ENCODE peak calls at places on chromosomes 2 and 18, in nine cellular contexts. N is SJSA1; C is Panc1; O is SK-N-SH; F is CD8-positive, alpha-beta memory T cell; M is psoas muscle; V is tibial nerve; I is left ventricle myocardium inferior; A is tibial artery. Z is an unnamed sample.

GRCh38 chr2:287471-287885 is 413 bp downstream of the ALKAL2 start:
- DNase-seq in N (no peak), C (no peak), O (peak; percentile 87), F (no peak), M (no peak), V (no peak), I (no peak), A (no peak), Z (no peak)

GRCh38 chr2:130393318-130393910 is 37.6 kb downstream of the PTPN18 start:
- DNase-seq in N (no peak), C (no peak), O (no peak), F (no peak), M (no peak), V (no peak), I (no peak), A (no peak), Z (no peak)

GRCh38 chr18:74836296-74837139 is 238.8 kb downstream of the ZNF407 start:
- DNase-seq in N (peak; percentile 21), C (no peak), O (peak; percentile 61), F (no peak), M (no peak), V (no peak), I (peak; percentile 22), A (no peak), Z (no peak)

GRCh38 chr2:99140056-99140859 is 1.2 kb upstream of the C2orf15 start:
- DNase-seq in N (no peak), C (peak; percentile 7), O (no peak), F (no peak), M (no peak), V (no peak), I (no peak), A (no peak), Z (no peak)

GRCh38 chr18:57150828-57151227 is 3.9 kb downstream of the BOD1L2 start:
- DNase-seq in N (no peak), C (no peak), O (peak; percentile 53), F (no peak), M (no peak), V (no peak), I (no peak), A (no peak), Z (no peak)

GRCh38 chr18:74976331-74976909 is 232.5 kb downstream of the PTGR3 start:
- DNase-seq in N (no peak), C (no peak), O (peak; percentile 59), F (no peak), M (no peak), V (no peak), I (no peak), A (no peak), Z (no peak)

GRCh38 chr2:20836521-20836920 is 13.6 kb upstream of the LDAH start:
- DNase-seq in N (no peak), C (no peak), O (no peak), F (no peak), M (no peak), V (no peak), I (no peak), A (no peak), Z (peak; percentile 16)

GRCh38 chr2:862723-863466 is 87.8 kb upstream of the SNTG2 start:
- DNase-seq in N (no peak), C (no peak), O (no peak), F (no peak), M (no peak), V (no peak), I (no peak), A (no peak), Z (no peak)

GRCh38 chr2:237627463-237628321 is at the start of gene LRRFIP1:
- DNase-seq in N (no peak), C (no peak), O (peak; percentile 95), F (no peak), M (peak; percentile 77), V (no peak), I (peak; percentile 57), A (no peak), Z (no peak)

GRCh38 chr2:187996630-187997029 is 295.0 kb upstream of the GULP1 start:
- DNase-seq in N (no peak), C (no peak), O (no peak), F (no peak), M (no peak), V (no peak), I (no peak), A (no peak), Z (no peak)

GRCh38 chr2:26530141-26530540 is 52.2 kb upstream of the OTOF start:
- DNase-seq in N (no peak), C (no peak), O (no peak), F (no peak), M (no peak), V (no peak), I (no peak), A (peak; percentile 29), Z (no peak)

GRCh38 chr2:170369894-170370293 is 191.9 kb downstream of the MYO3B start:
- DNase-seq in N (no peak), C (no peak), O (peak; percentile 11), F (no peak), M (no peak), V (no peak), I (no peak), A (no peak), Z (no peak)

GRCh38 chr2:37378411-37378810 is 34.0 kb downstream of the QPCT start:
- DNase-seq in N (peak; percentile 54), C (no peak), O (no peak), F (no peak), M (no peak), V (peak; percentile 19), I (no peak), A (no peak), Z (no peak)

GRCh38 chr2:74566423-74567085 is 12.0 kb downstream of the DOK1 start:
- DNase-seq in N (peak; percentile 45), C (no peak), O (no peak), F (no peak), M (no peak), V (no peak), I (no peak), A (no peak), Z (no peak)

GRCh38 chr2:136534817-136535216 is 230.5 kb upstream of the THSD7B start:
- DNase-seq in N (no peak), C (no peak), O (no peak), F (no peak), M (no peak), V (no peak), I (peak; percentile 71), A (no peak), Z (no peak)

DNA sequence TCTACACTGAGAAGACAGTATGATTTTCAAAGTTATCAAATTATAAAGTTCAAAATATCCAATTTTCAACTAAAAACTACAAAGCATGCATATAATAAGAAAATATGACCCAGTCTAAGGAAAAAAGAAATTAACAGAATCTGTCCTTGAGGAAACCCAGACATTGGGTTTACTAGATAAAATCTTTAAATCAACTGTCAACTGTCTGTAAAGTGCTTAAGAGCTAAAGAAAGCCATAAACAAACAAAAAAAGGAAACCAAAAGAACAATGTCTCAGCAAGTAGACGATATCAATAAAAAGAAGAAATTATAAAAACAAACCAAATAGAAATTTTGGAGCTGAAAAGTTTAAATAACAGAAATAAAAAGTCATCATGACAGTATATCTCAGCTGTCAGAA is 10.5 kb upstream of the ABCB11 start:
- DNase-seq in N (no peak), C (no peak), O (no peak), F (no peak), M (no peak), V (no peak), I (no peak), A (no peak), Z (no peak)
- H3K27ac ChIP-seq in N (no peak overlapping the region), C (no peak overlapping the region), O (no peak overlapping the region), F (no peak overlapping the region), M (no peak overlapping the region), V (no peak overlapping the region), I (no peak overlapping the region), A (no peak overlapping the region), Z (no peak overlapping the region)

GRCh38 chr18:79625924-79626561 is 53.6 kb upstream of the CTDP1 start:
- DNase-seq in N (no peak), C (no peak), O (no peak), F (no peak), M (no peak), V (no peak), I (no peak), A (peak; percentile 51), Z (no peak)

GRCh38 chr18:79626905-79627749 is 52.5 kb upstream of the CTDP1 start:
- DNase-seq in N (no peak), C (no peak), O (no peak), F (no peak), M (peak; percentile 46), V (no peak), I (no peak), A (peak; percentile 56), Z (no peak)

GRCh38 chr18:79629249-79629558 is 50.4 kb upstream of the CTDP1 start:
- DNase-seq in N (no peak), C (no peak), O (no peak), F (no peak), M (no peak), V (no peak), I (no peak), A (peak; percentile 55), Z (no peak)

GRCh38 chr18:79628416-79629248 is 51.0 kb upstream of the CTDP1 start:
- DNase-seq in N (no peak), C (no peak), O (no peak), F (no peak), M (no peak), V (no peak), I (no peak), A (peak; percentile 49), Z (no peak)

GRCh38 chr18:79627750-79628294 is 51.8 kb upstream of the CTDP1 start:
- DNase-seq in N (no peak), C (no peak), O (no peak), F (no peak), M (no peak), V (no peak), I (no peak), A (peak; percentile 31), Z (no peak)
- H3K27ac ChIP-seq in N (no peak overlapping the region), C (no peak overlapping the region), O (no peak overlapping the region), F (no peak overlapping the region), M (no peak overlapping the region), V (no peak overlapping the region), I (no peak overlapping the region), A (no peak overlapping the region), Z (no peak overlapping the region)

DNA sequence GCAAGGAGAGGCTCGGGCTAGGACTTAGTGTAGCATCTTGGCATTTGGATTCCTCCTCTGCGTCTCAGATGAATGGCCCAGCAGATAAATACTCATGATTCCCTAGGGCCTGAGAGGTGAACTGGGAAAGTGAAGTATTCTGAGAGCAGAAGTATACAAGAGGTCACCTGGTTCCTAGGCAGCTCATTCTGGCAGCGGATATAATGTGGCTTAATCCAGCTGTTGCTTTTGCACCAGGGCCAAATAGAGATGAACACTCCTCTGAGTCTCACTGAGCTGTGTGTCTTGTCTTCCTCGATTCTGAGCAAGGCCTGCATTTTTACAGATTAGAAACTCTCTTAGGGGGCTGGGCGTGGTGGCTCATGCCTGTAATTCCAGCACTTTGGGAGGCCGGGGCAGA is 196.1 kb downstream of the SLC4A3 start:
- DNase-seq in N (no peak), C (no peak), O (no peak), F (no peak), M (no peak), V (no peak), I (no peak), A (no peak), Z (no peak)
- H3K27ac ChIP-seq in N (no peak overlapping the region), C (no peak overlapping the region), O (no peak overlapping the region), F (no peak overlapping the region), M (no peak overlapping the region), V (no peak overlapping the region), I (no peak overlapping the region), A (no peak overlapping the region), Z (no peak overlapping the region)

DNA sequence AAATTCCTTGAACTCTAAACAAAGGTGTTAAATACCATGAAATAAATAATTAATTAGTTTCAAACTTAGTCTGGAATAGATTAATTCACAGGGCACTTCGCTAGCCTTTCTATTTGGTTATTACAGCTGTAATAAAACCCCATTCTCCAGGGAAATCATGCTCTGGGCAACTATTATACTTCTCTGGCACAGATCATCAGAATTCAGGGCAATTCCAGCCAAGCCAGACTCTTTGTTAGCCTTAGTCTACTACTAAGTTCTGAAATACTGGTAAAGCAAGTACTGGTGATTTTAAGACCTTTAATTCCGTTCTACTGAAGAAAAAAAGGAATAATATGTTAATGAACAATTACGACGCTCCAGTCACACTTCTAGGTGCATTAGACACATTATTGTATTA is 123.4 kb upstream of the PDE1A start:
- DNase-seq in N (no peak), C (no peak), O (no peak), F (no peak), M (no peak), V (no peak), I (no peak), A (no peak), Z (no peak)
- H3K27ac ChIP-seq in N (no peak overlapping the region), C (no peak overlapping the region), O (no peak overlapping the region), F (no peak overlapping the region), M (no peak overlapping the region), V (no peak overlapping the region), I (no peak overlapping the region), A (no peak overlapping the region), Z (no peak overlapping the region)

Z was measured in caudate nucleus.